ENCODE peak calls at places on chromosome 22, in nine cellular contexts. E is stimulated activated CD4-positive, alpha-beta T cell treated with anti-CD3 and anti-CD28 coated beads, Interleukin-4, amount 100 ng/mL, for 4 hours; O is esophagus squamous epithelium; W is GF-D8; B is GDM1; Z is ELR; T is colonic mucosa; C is SJSA1; M is fibroblast of villous mesenchyme. F is an unnamed sample.

GRCh38 chr22:49235463-49236300 is 592.0 kb downstream of the BRD1 start:
- DNase-seq in T (peak; percentile 57), W (no peak), M (no peak), B (no peak), E (no peak), O (no peak), Z (no peak), C (no peak), F (no peak)

GRCh38 chr22:19568337-19569311 is 44.4 kb upstream of the CLDN5 start:
- DNase-seq in B (no peak), M (peak; percentile 79), O (no peak), C (no peak), W (no peak), T (no peak), Z (peak; percentile 93), E (no peak), F (no peak)

GRCh38 chr22:45529966-45530575 is 27.4 kb downstream of the FBLN1 start:
- DNase-seq in E (no peak), T (no peak), C (no peak), Z (no peak), W (no peak), M (peak; percentile 96), B (no peak), O (no peak), F (no peak)

GRCh38 chr22:50189184-50189848 is 3.6 kb downstream of the TRABD start:
- DNase-seq in O (no peak), C (no peak), W (no peak), M (no peak), T (peak; percentile 64), Z (no peak), B (no peak), E (no peak), F (no peak)

GRCh38 chr22:19571207-19571795 is 47.1 kb upstream of the CLDN5 start:
- DNase-seq in B (no peak), E (no peak), C (no peak), W (no peak), T (no peak), O (no peak), M (peak; percentile 48), Z (peak; percentile 20), F (no peak)

GRCh38 chr22:23570681-23571080 is 9.4 kb downstream of the IGLL1 start:
- DNase-seq in E (no peak), T (no peak), Z (no peak), B (no peak), O (no peak), C (no peak), M (no peak), W (no peak), F (no peak)

GRCh38 chr22:37503850-37504249 is 15.4 kb downstream of the CARD10 start:
- DNase-seq in C (no peak), B (no peak), M (no peak), E (no peak), T (peak; percentile 82), O (no peak), W (no peak), Z (no peak), F (no peak)

GRCh38 chr22:36948273-36949055 is 35.0 kb downstream of the CSF2RB start:
- DNase-seq in M (peak; percentile 59), O (no peak), B (no peak), W (no peak), C (no peak), Z (peak; percentile 15), T (no peak), E (no peak), F (no peak)

GRCh38 chr22:20606041-20606783 is 98.8 kb downstream of the MED15 start:
- DNase-seq in O (no peak), T (peak; percentile 64), M (peak; percentile 66), C (peak; percentile 51), B (peak; percentile 33), E (peak; percentile 64), Z (peak; percentile 75), W (no peak), F (no peak)

GRCh38 chr22:39055658-39056057 is 15.0 kb downstream of the APOBEC3F start:
- DNase-seq in W (no peak), T (no peak), O (no peak), M (no peak), Z (no peak), C (no peak), E (no peak), B (no peak), F (no peak)

GRCh38 chr22:19357270-19358105 is 66.0 kb upstream of the CLTCL1 start:
- DNase-seq in Z (peak; percentile 51), M (peak; percentile 48), T (no peak), E (no peak), W (no peak), O (no peak), C (peak; percentile 82), B (no peak), F (no peak)

GRCh38 chr22:24402460-24403192 is 24.8 kb upstream of the ADORA2A start:
- DNase-seq in O (no peak), E (no peak), B (no peak), T (peak; percentile 95), W (peak; percentile 55), C (peak; percentile 89), M (peak; percentile 97), Z (peak; percentile 94), F (no peak)

GRCh38 chr22:29117799-29118477 is 45.1 kb downstream of the KREMEN1 start:
- DNase-seq in B (no peak), M (no peak), Z (no peak), O (no peak), T (no peak), C (no peak), E (no peak), W (peak; percentile 50), F (no peak)

GRCh38 chr22:32444068-32444467 is 20.2 kb downstream of the BPIFC start:
- DNase-seq in Z (peak; percentile 30), C (no peak), M (peak; percentile 3), B (no peak), T (no peak), E (no peak), W (no peak), O (no peak), F (no peak)

GRCh38 chr22:17907731-17908051 is 116.7 kb downstream of the MICAL3 start:
- DNase-seq in O (no peak), Z (no peak), B (no peak), T (no peak), C (no peak), W (no peak), M (peak; percentile 24), E (no peak), F (no peak)

GRCh38 chr22:38415046-38415445 is 40.0 kb downstream of the KCNJ4 start:
- DNase-seq in T (no peak), M (no peak), B (no peak), O (no peak), E (no peak), Z (no peak), W (no peak), C (peak; percentile 38), F (no peak)

GRCh38 chr22:17106785-17107546 is 14.2 kb downstream of the TMEM121B start:
- DNase-seq in O (no peak), T (no peak), Z (no peak), W (peak; percentile 96), B (peak; percentile 69), E (no peak), M (no peak), C (no peak), F (no peak)

GRCh38 chr22:47370448-47371262 is 608.2 kb downstream of the TBC1D22A start:
- DNase-seq in M (no peak), O (no peak), T (peak; percentile 11), E (no peak), C (peak; percentile 37), W (no peak), B (no peak), Z (no peak), F (no peak)

GRCh38 chr22:45671783-45672563 is at the start of gene ATXN10:
- DNase-seq in M (peak; percentile 68), E (peak; percentile 77), T (peak; percentile 60), O (no peak), C (peak; percentile 83), B (peak; percentile 73), W (peak; percentile 42), Z (peak; percentile 76), F (no peak)

GRCh38 chr22:43273902-43274484 is 69.2 kb downstream of the SCUBE1 start:
- DNase-seq in E (no peak), B (peak; percentile 56), W (peak; percentile 38), T (no peak), O (no peak), C (peak; percentile 58), Z (peak; percentile 70), M (peak; percentile 70), F (no peak)

GRCh38 chr22:38273135-38273761 is 438 bp upstream of the TMEM184B start:
- DNase-seq in O (no peak), C (no peak), M (no peak), E (no peak), B (no peak), Z (no peak), T (no peak), W (no peak), F (no peak)

GRCh38 chr22:50683086-50683993 is 10.7 kb downstream of the SHANK3 start:
- DNase-seq in Z (no peak), M (no peak), W (no peak), B (no peak), T (no peak), C (no peak), E (no peak), O (no peak), F (no peak)

GRCh38 chr22:33821290-33821689 is 99.0 kb downstream of the LARGE1 start:
- DNase-seq in M (no peak), T (no peak), E (no peak), Z (no peak), W (no peak), O (no peak), C (no peak), B (no peak), F (no peak)

GRCh38 chr22:26708256-26709009 is 51.0 kb downstream of the MIAT start:
- DNase-seq in M (no peak), Z (no peak), W (no peak), O (no peak), B (no peak), C (no peak), T (no peak), E (no peak), F (no peak)

GRCh38 chr22:26722159-26722558 is 64.8 kb downstream of the MIAT start:
- DNase-seq in Z (peak; percentile 78), C (no peak), M (no peak), T (no peak), E (no peak), O (no peak), B (no peak), W (no peak), F (no peak)

GRCh38 chr22:25060522-25061071 is 108.1 kb downstream of the KIAA1671 start:
- DNase-seq in M (no peak), O (no peak), C (no peak), B (no peak), W (no peak), E (peak; percentile 29), Z (no peak), T (no peak), F (no peak)

F was measured in cerebellar nuclear complex.